ENCODE peak calls at places on chromosomes 12 and 14, in seven cellular contexts. R is effector memory CD4-positive, alpha-beta T cell; B is stomach; Z is tibial nerve; W is activated naive CD4-positive, alpha-beta T cell treated with anti-CD3 and anti-CD28 coated beads, Interleukin-2, amount 10 ng/mL, durations not matched to agents 7 days and 5 days; A is left kidney; F is astrocyte of the spinal cord. I is an unnamed sample.

GRCh38 chr14:21106506-21107359 is 5.9 kb downstream of the TMEM253 start:
- DNase-seq in A (peak; percentile 93), Z (peak; percentile 88), F (peak; percentile 77), W (peak; percentile 86), B (peak; percentile 87), R (peak; percentile 64), I (peak; percentile 76)

GRCh38 chr12:6827437-6827894 is 741 bp upstream of the P3H3 start:
- DNase-seq in B (peak; percentile 79), A (peak; percentile 96), W (peak; percentile 73), F (peak; percentile 81), Z (peak; percentile 95), R (peak; percentile 25), I (peak; percentile 82)

GRCh38 chr12:113403435-113404415 is at the start of gene SDS:
- DNase-seq in B (peak; percentile 31), W (no peak), A (peak; percentile 35), R (no peak), Z (peak; percentile 35), F (peak; percentile 28), I (peak; percentile 38)

GRCh38 chr12:76069339-76069738 is 15.1 kb downstream of the NAP1L1 start:
- DNase-seq in W (no peak), A (no peak), B (no peak), R (no peak), F (no peak), Z (no peak), I (no peak)

GRCh38 chr12:6697584-6698351 is 2.8 kb downstream of the PIANP start:
- DNase-seq in W (peak; percentile 46), R (no peak), A (peak; percentile 79), F (peak; percentile 45), B (peak; percentile 42), Z (no peak), I (peak; percentile 59)

GRCh38 chr12:64180951-64181350 is 41.1 kb downstream of the KICS2 start:
- DNase-seq in R (no peak), A (no peak), F (peak; percentile 65), Z (no peak), B (no peak), W (no peak), I (peak; percentile 71)

GRCh38 chr12:47819902-47820630 is at the start of gene HDAC7:
- DNase-seq in R (peak; percentile 61), B (peak; percentile 84), Z (peak; percentile 83), W (peak; percentile 88), F (peak; percentile 91), A (peak; percentile 93), I (peak; percentile 85)

GRCh38 chr12:104769207-104769606 is 188.9 kb downstream of the SLC41A2 start:
- DNase-seq in Z (no peak), A (no peak), B (no peak), R (no peak), F (no peak), W (no peak), I (no peak)

GRCh38 chr12:22691319-22691718 is 66.3 kb downstream of the ETNK1 start:
- DNase-seq in R (no peak), B (no peak), F (no peak), A (no peak), W (no peak), Z (no peak), I (no peak)

GRCh38 chr14:53491256-53491905 is 338.3 kb upstream of the DDHD1 start:
- DNase-seq in F (peak; percentile 70), Z (no peak), R (no peak), W (no peak), A (no peak), B (no peak), I (peak; percentile 33)

GRCh38 chr14:100240725-100241032 is 1.7 kb downstream of the YY1 start:
- DNase-seq in R (no peak), Z (no peak), A (no peak), B (no peak), W (no peak), F (no peak), I (no peak)

GRCh38 chr14:24070285-24071143 is 848 bp upstream of the CPNE6 start:
- DNase-seq in F (no peak), Z (no peak), W (no peak), A (no peak), R (no peak), B (no peak), I (no peak)

GRCh38 chr12:2574536-2574935 is 220.2 kb upstream of the FKBP4 start:
- DNase-seq in R (no peak), Z (no peak), W (no peak), A (peak; percentile 87), B (no peak), F (no peak), I (no peak)

GRCh38 chr12:94969424-94969823 is 34.1 kb downstream of the NDUFA12 start:
- DNase-seq in R (no peak), F (no peak), A (no peak), W (no peak), B (no peak), Z (no peak), I (no peak)

GRCh38 chr14:60090864-60091519 is 731 bp upstream of the PCNX4 start:
- DNase-seq in W (peak; percentile 35), R (no peak), Z (peak; percentile 51), B (peak; percentile 33), A (peak; percentile 86), F (peak; percentile 82), I (peak; percentile 83)

GRCh38 chr14:104558231-104559042 is 21.1 kb upstream of the C14orf180 start:
- DNase-seq in W (no peak), A (no peak), R (no peak), F (no peak), B (no peak), Z (no peak), I (no peak)

GRCh38 chr12:31599053-31599452 is 8.1 kb upstream of the DENND5B start:
- DNase-seq in B (no peak), A (no peak), W (no peak), R (no peak), Z (no peak), F (no peak), I (no peak)

GRCh38 chr14:50045039-50045711 is 71.2 kb downstream of the VCPKMT start:
- DNase-seq in W (peak; percentile 90), B (peak; percentile 87), R (peak; percentile 43), A (peak; percentile 33), Z (peak; percentile 67), F (peak; percentile 37), I (peak; percentile 70)

GRCh38 chr12:46677749-46678148 is 148.0 kb downstream of the SLC38A4 start:
- DNase-seq in R (no peak), F (peak; percentile 55), W (no peak), A (peak; percentile 29), B (no peak), Z (no peak), I (peak; percentile 48)

I was measured in iris pigment epithelial cell.